ENCODE peak calls at places on chromosomes 2 and 18, in six cellular contexts. D is uterus, J is suprapubic skin, V is right lobe of liver, U is transverse colon, Z is prostate gland. B is an unnamed sample.

GRCh38 chr18:24050916-24051255 is 36.3 kb downstream of the TTC39C start:
- DNase-seq in V (no peak), U (no peak), J (no peak), D (no peak), Z (no peak), B (no peak)

GRCh38 chr2:209473930-209474419 is 50.1 kb downstream of the MAP2 start:
- DNase-seq in U (no peak), V (no peak), D (no peak), J (no peak), Z (no peak), B (no peak)

GRCh38 chr18:23856466-23857175 is 157.9 kb upstream of the TTC39C start:
- DNase-seq in U (no peak), V (no peak), J (no peak), Z (no peak), D (no peak), B (no peak)

GRCh38 chr18:3154214-3154613 is 65.6 kb downstream of the MYOM1 start:
- DNase-seq in U (no peak), Z (no peak), D (no peak), V (no peak), J (no peak), B (no peak)

GRCh38 chr2:3204031-3204430 is 173.6 kb downstream of the EIPR1 start:
- DNase-seq in V (no peak), D (no peak), J (no peak), U (no peak), Z (no peak), B (no peak)

GRCh38 chr18:24397131-24397693 is 412 bp downstream of the OSBPL1A start:
- DNase-seq in D (peak; percentile 38), J (peak; percentile 91), U (peak; percentile 67), V (peak; percentile 52), Z (peak; percentile 67), B (no peak)

GRCh38 chr18:78602430-78602829 is 377.2 kb upstream of the SALL3 start:
- DNase-seq in D (no peak), Z (no peak), U (no peak), V (no peak), J (no peak), B (peak; percentile 47)

GRCh38 chr2:16295891-16296290 is 355.5 kb downstream of the MYCN start:
- DNase-seq in D (no peak), U (no peak), Z (no peak), J (no peak), V (no peak), B (no peak)

GRCh38 chr2:79860233-79861058 is 347.6 kb downstream of the CTNNA2 start:
- DNase-seq in D (no peak), Z (no peak), V (no peak), U (no peak), J (no peak), B (no peak)

GRCh38 chr18:78584167-78585022 is 395.2 kb upstream of the SALL3 start:
- DNase-seq in U (no peak), J (no peak), Z (no peak), D (no peak), V (no peak), B (peak; percentile 81)

GRCh38 chr18:45801396-45802004 is 24.0 kb upstream of the SIGLEC15 start:
- DNase-seq in D (no peak), J (no peak), U (no peak), Z (no peak), V (no peak), B (no peak)

GRCh38 chr2:102420290-102420689 is 2.7 kb upstream of the IL18RAP start:
- DNase-seq in D (no peak), J (no peak), Z (no peak), U (no peak), V (no peak), B (no peak)

GRCh38 chr2:108349571-108349928 is 28.2 kb upstream of the SULT1C4 start:
- DNase-seq in Z (no peak), D (no peak), V (no peak), U (no peak), J (no peak), B (no peak)

GRCh38 chr2:177036754-177037153 is 175.8 kb upstream of the HNRNPA3 start:
- DNase-seq in D (no peak), V (no peak), Z (no peak), J (no peak), U (no peak), B (no peak)

GRCh38 chr18:35616664-35617423 is 35.3 kb downstream of the GALNT1 start:
- DNase-seq in U (peak; percentile 66), Z (no peak), D (no peak), V (peak; percentile 24), J (no peak), B (no peak)

GRCh38 chr18:62670573-62670972 is 44.8 kb upstream of the PHLPP1 start:
- DNase-seq in V (no peak), J (no peak), D (no peak), U (no peak), Z (no peak), B (no peak)

GRCh38 chr2:96683307-96683706 is 40.7 kb downstream of the FER1L5 start:
- DNase-seq in D (no peak), V (no peak), J (no peak), U (no peak), Z (no peak), B (no peak)
- H3K27ac ChIP-seq in D (no peak overlapping the region), V (no peak overlapping the region), J (no peak overlapping the region), U (no peak overlapping the region), Z (no peak overlapping the region), B (no peak overlapping the region)

GRCh38 chr2:73214120-73215035 is at the start of gene SMYD5:
- DNase-seq in U (peak; percentile 90), Z (peak; percentile 70), D (peak; percentile 89), J (peak; percentile 92), V (peak; percentile 88), B (no peak)
- TF ChIP-seq POLR2A in U (peak; percentile 50), Z (no peak), D (peak; percentile 27), J (no peak), V (peak; percentile 52), B (no peak)

GRCh38 chr2:6820236-6820635 is 45.5 kb downstream of the CMPK2 start:
- DNase-seq in D (no peak), J (no peak), Z (no peak), U (no peak), V (no peak), B (no peak)
- H3K4me1 ChIP-seq in D (no peaks in the 10 kb centered on the region), J (no peaks in the 10 kb centered on the region), Z (no peaks in the 10 kb centered on the region), U (no peaks in the 10 kb centered on the region), V (no peaks in the 10 kb centered on the region), B (no peaks in the 10 kb centered on the region)

DNA sequence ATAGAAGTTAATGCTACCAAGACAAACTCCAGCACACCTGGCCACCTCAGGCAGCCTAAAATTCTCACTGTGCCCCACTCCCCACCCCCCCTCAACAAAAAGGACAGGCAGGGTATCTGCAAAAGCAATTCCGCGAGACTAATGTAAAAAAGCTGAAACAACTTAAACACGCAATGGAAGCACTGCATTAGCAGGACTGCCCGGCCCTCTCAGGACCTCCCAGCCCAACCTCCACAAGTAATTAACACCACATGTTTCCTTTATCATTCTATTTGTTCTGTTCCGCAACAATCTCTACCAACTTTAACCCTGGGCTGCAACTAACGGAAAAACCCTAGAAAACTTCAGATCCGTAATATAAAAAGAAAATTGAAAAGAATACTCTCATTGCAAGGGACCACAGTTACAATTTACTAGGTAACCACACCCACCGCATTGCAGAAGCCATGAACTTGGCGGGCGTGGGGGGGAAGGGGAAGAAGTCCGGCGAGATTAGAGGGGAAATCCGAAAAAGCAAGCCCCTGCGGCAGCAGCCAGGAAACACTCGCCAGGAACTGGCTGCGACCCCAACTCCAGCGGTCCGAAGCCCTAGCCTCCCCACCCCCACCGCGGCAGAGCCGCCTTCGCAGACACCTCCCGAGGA is 1.3 kb downstream of the EPB41L3 start:
- DNase-seq in Z (no peak), U (peak; percentile 29), J (peak; percentile 77), D (no peak), V (peak; percentile 30), B (no peak)
- H3K27ac ChIP-seq in Z (peak overlapping the region; percentile 18), U (peak overlapping the region; percentile 85), J (peak overlapping the region; percentile 86), D (peak overlapping the region; percentile 70), V (peak overlapping the region; percentile 49), B (peak overlapping the region; percentile 26)

GRCh38 chr2:148642891-148643416 is 1.6 kb upstream of the EPC2 start:
- DNase-seq in V (no peak), J (no peak), Z (peak; percentile 8), U (no peak), D (no peak), B (no peak)

GRCh38 chr2:148645135-148645924 is 779 bp downstream of the EPC2 start:
- DNase-seq in J (peak; percentile 96), D (peak; percentile 96), V (peak; percentile 93), Z (peak; percentile 92), U (peak; percentile 95), B (peak; percentile 97)

GRCh38 chr2:148644885-148645134 is 259 bp downstream of the EPC2 start:
- DNase-seq in Z (no peak), D (no peak), U (no peak), J (no peak), V (no peak), B (no peak)

GRCh38 chr2:148643421-148643820 is 1.1 kb upstream of the EPC2 start:
- DNase-seq in Z (no peak), U (no peak), J (no peak), V (no peak), D (no peak), B (no peak)

DNA sequence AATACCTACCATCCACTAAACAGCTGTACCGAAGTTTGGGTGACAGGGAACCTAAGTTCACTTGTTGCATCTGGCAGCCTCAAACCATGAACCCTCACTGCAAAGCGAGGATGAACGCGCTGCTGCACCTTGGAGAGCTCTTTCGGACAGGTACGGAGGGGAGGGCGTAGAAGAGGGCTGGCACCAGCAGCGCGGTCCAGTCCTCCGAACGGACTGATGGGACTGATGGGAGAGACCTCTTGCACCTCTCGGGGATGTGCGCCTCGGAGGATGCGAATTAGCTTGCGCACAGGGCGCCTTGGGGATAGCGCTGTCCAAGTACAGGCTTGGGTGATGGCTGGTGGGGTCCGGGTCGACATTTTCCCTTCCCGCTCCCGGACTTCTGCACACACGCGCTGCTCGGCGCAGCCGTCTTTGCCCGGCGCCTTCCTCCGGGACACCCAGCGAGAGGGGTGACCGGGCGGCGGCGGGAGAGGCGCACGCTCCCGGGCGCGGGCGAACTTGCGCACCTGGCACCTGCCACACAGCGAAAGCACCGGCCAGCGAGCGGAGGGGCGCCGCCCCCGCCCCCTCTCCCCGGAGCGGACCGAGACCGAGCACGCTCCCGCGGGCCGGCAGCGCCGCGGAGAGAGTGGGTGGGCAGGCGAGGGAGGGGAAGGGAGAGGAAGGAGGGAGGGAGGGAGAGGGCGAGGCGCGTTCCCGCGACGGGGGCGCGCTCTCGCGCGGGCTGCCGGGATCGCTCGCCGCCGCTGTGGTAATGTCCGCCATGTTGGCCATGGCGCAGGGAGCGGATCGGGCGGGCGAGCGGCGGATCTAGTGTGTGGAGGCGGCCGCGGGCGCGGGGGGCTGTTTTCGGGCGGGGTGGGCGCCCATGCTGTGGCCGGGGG is at the start of gene EPC2:
- DNase-seq in V (peak; percentile 92), D (peak; percentile 89), Z (peak; percentile 87), U (peak; percentile 91), J (peak; percentile 89), B (no peak)
- TF ChIP-seq POLR2A in V (peak; percentile 48), D (no peak), Z (peak; percentile 58), U (peak; percentile 41), J (no peak), B (no peak)

DNA sequence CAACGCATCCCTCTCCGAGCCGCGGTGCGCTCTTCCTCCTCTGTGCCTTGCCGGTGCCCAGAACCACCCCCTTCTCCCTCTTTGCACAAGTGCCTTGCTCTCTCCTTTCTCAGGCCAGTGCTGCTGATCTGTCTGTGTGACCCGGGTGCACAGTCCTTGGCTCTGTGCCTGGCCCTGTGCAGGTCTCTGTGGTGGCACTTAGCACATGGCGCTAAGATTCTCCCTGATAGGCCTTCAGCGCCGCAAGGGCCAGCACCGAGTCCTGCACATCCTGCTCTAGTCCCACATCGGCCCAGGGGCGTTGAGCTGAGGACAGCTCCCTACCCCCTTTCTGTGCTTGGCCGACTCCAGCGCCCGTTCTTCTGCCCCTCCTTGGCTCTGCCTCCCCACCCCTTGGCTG is 136.1 kb downstream of the NEDD4L start:
- DNase-seq in U (no peak), Z (no peak), D (no peak), V (peak; percentile 68), J (no peak), B (no peak)
- H3K4me1 ChIP-seq in U (peaks cover 35% of the 10 kb centered on the region), Z (peaks cover 26% of the 10 kb centered on the region), D (no peaks in the 10 kb centered on the region), V (no peaks in the 10 kb centered on the region), J (peaks cover 10% of the 10 kb centered on the region), B (peaks cover 16% of the 10 kb centered on the region)

GRCh38 chr2:98764499-98764898 is 33.6 kb upstream of the MGAT4A start:
- DNase-seq in U (no peak), Z (no peak), V (no peak), J (no peak), D (no peak), B (no peak)
- H3K27ac ChIP-seq in U (no peak overlapping the region), Z (no peak overlapping the region), V (no peak overlapping the region), J (no peak overlapping the region), D (no peak overlapping the region), B (no peak overlapping the region)